ENCODE peak calls at places on chromosomes 4 and X, in four cellular contexts. One of them, this sample, is unnamed.

GRCh38 chr4:48372272-48372671 is 30.9 kb downstream of the SLAIN2 start:
- DNase-seq in A549: no peak
- DNase-seq in astrocyte: no peak
- DNase-seq in endothelial cell of umbilical vein: no peak
- DNase-seq in this sample: no peak

GRCh38 chrX:108699368-108699767 is 37.0 kb downstream of the IRS4 start:
- DNase-seq in A549: peak
- DNase-seq in astrocyte: peak
- DNase-seq in endothelial cell of umbilical vein: peak
- DNase-seq in this sample: peak

GRCh38 chr4:147576084-147576483 is 41.1 kb upstream of the TMEM184C start:
- DNase-seq in endothelial cell of umbilical vein: no peak
- DNase-seq in A549: no peak
- DNase-seq in astrocyte: no peak
- DNase-seq in this sample: no peak

GRCh38 chr4:87428979-87429378 is 6.6 kb downstream of the NUDT9 start:
- DNase-seq in endothelial cell of umbilical vein: no peak
- DNase-seq in A549: no peak
- DNase-seq in astrocyte: no peak
- DNase-seq in this sample: no peak

GRCh38 chr4:48315728-48316630 is 25.4 kb upstream of the SLAIN2 start:
- DNase-seq in A549: peak
- DNase-seq in endothelial cell of umbilical vein: peak
- DNase-seq in astrocyte: peak
- DNase-seq in this sample: peak

GRCh38 chr4:40211224-40212185 is 14.7 kb downstream of the RHOH start:
- DNase-seq in astrocyte: no peak
- DNase-seq in A549: no peak
- DNase-seq in endothelial cell of umbilical vein: no peak
- DNase-seq in this sample: no peak

GRCh38 chr4:13615162-13615561 is 12.4 kb downstream of the BOD1L1 start:
- DNase-seq in endothelial cell of umbilical vein: no peak
- DNase-seq in astrocyte: no peak
- DNase-seq in A549: no peak
- DNase-seq in this sample: no peak

GRCh38 chrX:48475774-48476577 is at the start of gene FTSJ1:
- DNase-seq in astrocyte: peak
- DNase-seq in endothelial cell of umbilical vein: peak
- DNase-seq in A549: peak
- DNase-seq in this sample: peak

GRCh38 chr4:151389316-151389715 is 19.7 kb upstream of the FHIP1A start:
- DNase-seq in A549: no peak
- DNase-seq in astrocyte: no peak
- DNase-seq in endothelial cell of umbilical vein: no peak
- DNase-seq in this sample: no peak

GRCh38 chrX:131025336-131025735 is 32.8 kb upstream of the ARHGAP36 start:
- DNase-seq in astrocyte: no peak
- DNase-seq in endothelial cell of umbilical vein: no peak
- DNase-seq in A549: no peak
- DNase-seq in this sample: no peak

GRCh38 chr4:8525383-8526120 is 54.6 kb upstream of the GPR78 start:
- DNase-seq in astrocyte: peak
- DNase-seq in A549: no peak
- DNase-seq in endothelial cell of umbilical vein: no peak
- DNase-seq in this sample: no peak

GRCh38 chr4:110196206-110196870 is 2.1 kb downstream of the ELOVL6 start:
- DNase-seq in astrocyte: no peak
- DNase-seq in A549: peak
- DNase-seq in endothelial cell of umbilical vein: peak
- DNase-seq in this sample: peak

GRCh38 chr4:27128431-27128830 is 267.8 kb downstream of the STIM2 start:
- DNase-seq in endothelial cell of umbilical vein: no peak
- DNase-seq in A549: no peak
- DNase-seq in astrocyte: no peak
- DNase-seq in this sample: no peak

GRCh38 chrX:22057667-22058066 is 25.5 kb downstream of the PHEX start:
- DNase-seq in astrocyte: no peak
- DNase-seq in A549: no peak
- DNase-seq in endothelial cell of umbilical vein: no peak
- DNase-seq in this sample: no peak

GRCh38 chr4:40190880-40191815 is 5.7 kb upstream of the RHOH start:
- DNase-seq in A549: peak
- DNase-seq in endothelial cell of umbilical vein: no peak
- DNase-seq in astrocyte: no peak
- DNase-seq in this sample: peak

DNA sequence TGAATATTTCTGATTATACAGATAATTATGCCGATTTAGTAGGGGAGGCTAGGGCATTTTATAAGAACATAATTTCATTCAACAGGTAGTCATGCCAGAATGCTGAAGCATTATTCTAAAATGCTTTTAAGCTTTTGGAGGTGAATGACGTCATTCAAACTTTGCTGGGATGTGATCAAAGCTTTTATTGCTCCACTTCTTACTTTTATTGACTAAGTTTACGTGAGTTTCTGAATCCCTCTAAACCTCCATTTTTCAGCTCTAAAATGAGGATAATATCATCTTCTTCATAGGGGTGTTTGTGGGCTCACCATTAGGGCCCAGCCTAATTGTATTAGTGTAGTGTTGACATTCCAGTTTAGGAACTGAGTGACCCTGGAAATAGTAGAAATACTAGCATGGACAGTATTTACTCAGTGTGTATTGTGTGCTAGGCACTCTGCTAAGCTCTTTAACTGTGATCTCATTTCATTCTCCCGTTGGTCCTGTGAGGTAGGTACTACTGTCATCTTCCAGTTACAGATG is 3.0 kb downstream of the WWC2 start:
- DNase-seq in astrocyte: no peak
- DNase-seq in A549: no peak
- DNase-seq in endothelial cell of umbilical vein: no peak
- DNase-seq in this sample: no peak
- H3K4me2 ChIP-seq in astrocyte: peak
- H3K4me2 ChIP-seq in A549: peak
- H3K4me2 ChIP-seq in endothelial cell of umbilical vein: no peak
- H3K4me2 ChIP-seq in this sample: peak

GRCh38 chr4:10023050-10023419 is 1.7 kb upstream of the SLC2A9 start:
- DNase-seq in astrocyte: no peak
- DNase-seq in endothelial cell of umbilical vein: no peak
- DNase-seq in A549: no peak
- DNase-seq in this sample: no peak
- H3K4me2 ChIP-seq in astrocyte: no peak
- H3K4me2 ChIP-seq in endothelial cell of umbilical vein: no peak
- H3K4me2 ChIP-seq in A549: no peak
- H3K4me2 ChIP-seq in this sample: no peak

GRCh38 chr4:158481811-158482210 is 39.9 kb upstream of the RXFP1 start:
- DNase-seq in endothelial cell of umbilical vein: no peak
- DNase-seq in astrocyte: no peak
- DNase-seq in A549: no peak
- DNase-seq in this sample: no peak

GRCh38 chr4:158484173-158484885 is 37.4 kb upstream of the RXFP1 start:
- DNase-seq in A549: no peak
- DNase-seq in astrocyte: peak
- DNase-seq in endothelial cell of umbilical vein: no peak
- DNase-seq in this sample: peak
- H3K4me2 ChIP-seq in A549: no peak
- H3K4me2 ChIP-seq in astrocyte: no peak
- H3K4me2 ChIP-seq in endothelial cell of umbilical vein: no peak
- H3K4me2 ChIP-seq in this sample: peak

GRCh38 chrX:136166221-136166855 is 19.0 kb downstream of the FHL1 start:
- DNase-seq in A549: no peak
- DNase-seq in astrocyte: peak
- DNase-seq in endothelial cell of umbilical vein: no peak
- DNase-seq in this sample: peak
- H3K4me2 ChIP-seq in A549: no peak
- H3K4me2 ChIP-seq in astrocyte: peak
- H3K4me2 ChIP-seq in endothelial cell of umbilical vein: no peak
- H3K4me2 ChIP-seq in this sample: peak

This sample was measured in PC-3.